ENCODE peak calls at places on chromosomes 13 and 19, in five cellular contexts. One of them, this sample, is unnamed.

GRCh38 chr19:2767688-2768087 is 15.4 kb downstream of the SGTA start:
- DNase-seq in PC-3: no peak
- DNase-seq in fibroblast of lung: no peak
- DNase-seq in HepG2: no peak
- DNase-seq in endothelial cell of umbilical vein: no peak
- DNase-seq in this sample: no peak

GRCh38 chr19:1992759-1993260 is 22.7 kb downstream of the BTBD2 start:
- DNase-seq in fibroblast of lung: no peak
- DNase-seq in endothelial cell of umbilical vein: no peak
- DNase-seq in PC-3: peak; percentile 13
- DNase-seq in HepG2: no peak
- DNase-seq in this sample: peak; percentile 37

GRCh38 chr13:53010374-53011105 is 18.1 kb upstream of the OLFM4 start:
- DNase-seq in endothelial cell of umbilical vein: no peak
- DNase-seq in fibroblast of lung: no peak
- DNase-seq in HepG2: peak; percentile 4
- DNase-seq in PC-3: peak; percentile 35
- DNase-seq in this sample: no peak

GRCh38 chr19:11361037-11361770 is 6.0 kb downstream of the PLPPR2 start:
- DNase-seq in PC-3: no peak
- DNase-seq in fibroblast of lung: no peak
- DNase-seq in endothelial cell of umbilical vein: no peak
- DNase-seq in HepG2: no peak
- DNase-seq in this sample: no peak

GRCh38 chr13:75550159-75550567 is 572 bp downstream of the UCHL3 start:
- DNase-seq in PC-3: peak; percentile 75
- DNase-seq in endothelial cell of umbilical vein: peak; percentile 67
- DNase-seq in fibroblast of lung: peak; percentile 57
- DNase-seq in HepG2: peak; percentile 52
- DNase-seq in this sample: peak; percentile 19

GRCh38 chr13:40479196-40479845 is 187.1 kb downstream of the FOXO1 start:
- DNase-seq in PC-3: no peak
- DNase-seq in HepG2: no peak
- DNase-seq in endothelial cell of umbilical vein: no peak
- DNase-seq in fibroblast of lung: no peak
- DNase-seq in this sample: no peak

GRCh38 chr19:33422369-33423180 is 49.1 kb downstream of the CEBPG start:
- DNase-seq in PC-3: no peak
- DNase-seq in fibroblast of lung: no peak
- DNase-seq in HepG2: no peak
- DNase-seq in endothelial cell of umbilical vein: no peak
- DNase-seq in this sample: no peak

GRCh38 chr13:45063261-45063870 is 56.9 kb upstream of the GTF2F2 start:
- DNase-seq in PC-3: no peak
- DNase-seq in HepG2: no peak
- DNase-seq in endothelial cell of umbilical vein: no peak
- DNase-seq in fibroblast of lung: peak; percentile 69
- DNase-seq in this sample: no peak

GRCh38 chr13:113552079-113552478 is 32.5 kb upstream of the TFDP1 start:
- DNase-seq in PC-3: no peak
- DNase-seq in fibroblast of lung: no peak
- DNase-seq in HepG2: no peak
- DNase-seq in endothelial cell of umbilical vein: no peak
- DNase-seq in this sample: no peak

GRCh38 chr19:664913-665443 is 2.0 kb upstream of the RNF126 start:
- DNase-seq in HepG2: peak; percentile 74
- DNase-seq in endothelial cell of umbilical vein: peak; percentile 83
- DNase-seq in fibroblast of lung: peak; percentile 71
- DNase-seq in PC-3: peak; percentile 82
- DNase-seq in this sample: peak; percentile 88

GRCh38 chr13:46355088-46355468 is 32.0 kb downstream of the RUBCNL start:
- DNase-seq in fibroblast of lung: no peak
- DNase-seq in endothelial cell of umbilical vein: no peak
- DNase-seq in PC-3: no peak
- DNase-seq in HepG2: no peak
- DNase-seq in this sample: no peak

GRCh38 chr13:97976551-97977375 is 23.3 kb downstream of the IPO5 start:
- DNase-seq in endothelial cell of umbilical vein: no peak
- DNase-seq in HepG2: no peak
- DNase-seq in PC-3: no peak
- DNase-seq in fibroblast of lung: no peak
- DNase-seq in this sample: no peak

GRCh38 chr13:29081697-29082440 is 261.7 kb downstream of the MTUS2 start:
- DNase-seq in endothelial cell of umbilical vein: no peak
- DNase-seq in fibroblast of lung: no peak
- DNase-seq in PC-3: no peak
- DNase-seq in HepG2: no peak
- DNase-seq in this sample: no peak

GRCh38 chr13:81540777-81541176 is 1199.9 kb upstream of the SPRY2 start:
- DNase-seq in PC-3: peak; percentile 3
- DNase-seq in HepG2: peak; percentile 1
- DNase-seq in fibroblast of lung: peak; percentile 4
- DNase-seq in endothelial cell of umbilical vein: no peak
- DNase-seq in this sample: no peak

GRCh38 chr13:112814905-112815585 is 125.2 kb downstream of the ATP11A start:
- DNase-seq in PC-3: peak; percentile 34
- DNase-seq in HepG2: no peak
- DNase-seq in endothelial cell of umbilical vein: peak; percentile 56
- DNase-seq in fibroblast of lung: no peak
- DNase-seq in this sample: no peak

GRCh38 chr19:20179946-20180345 is 12.9 kb downstream of the ZNF486 start:
- DNase-seq in HepG2: no peak
- DNase-seq in endothelial cell of umbilical vein: no peak
- DNase-seq in PC-3: no peak
- DNase-seq in fibroblast of lung: no peak
- DNase-seq in this sample: no peak
- TF ChIP-seq CTCF in HepG2: no peak
- TF ChIP-seq CTCF in endothelial cell of umbilical vein: no peak
- TF ChIP-seq CTCF in PC-3: no peak
- TF ChIP-seq CTCF in fibroblast of lung: no peak
- TF ChIP-seq CTCF in this sample: no peak

DNA sequence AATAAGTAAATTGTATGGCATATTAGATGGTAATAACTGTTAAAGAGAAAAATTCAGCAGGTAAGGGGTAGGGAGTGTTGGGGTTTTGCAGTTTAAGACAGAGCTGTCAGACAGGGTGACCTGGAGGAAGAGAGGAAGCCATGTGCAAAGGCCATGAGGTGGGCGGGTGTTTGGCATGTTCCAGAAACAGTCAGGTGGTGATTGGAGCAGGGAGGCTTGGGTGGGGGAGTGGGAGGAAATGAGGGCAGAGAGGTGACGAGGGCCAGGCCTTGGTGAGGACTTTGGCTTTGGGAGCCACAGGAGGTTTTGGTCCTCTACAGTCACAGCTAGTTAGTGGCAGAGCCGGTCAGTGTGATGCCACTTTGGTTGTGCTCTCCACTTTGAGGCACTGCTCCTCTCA is 20.1 kb downstream of the RYR1 start:
- DNase-seq in endothelial cell of umbilical vein: no peak
- DNase-seq in HepG2: no peak
- DNase-seq in fibroblast of lung: no peak
- DNase-seq in PC-3: no peak
- DNase-seq in this sample: no peak
- TF ChIP-seq EZH2 in endothelial cell of umbilical vein: no peak
- TF ChIP-seq EZH2 in HepG2: no peak
- TF ChIP-seq EZH2 in fibroblast of lung: no peak
- TF ChIP-seq EZH2 in PC-3: no peak
- TF ChIP-seq EZH2 in this sample: no peak

GRCh38 chr19:7860902-7861618 is 13.1 kb downstream of the PRR36 start:
- DNase-seq in fibroblast of lung: no peak
- DNase-seq in endothelial cell of umbilical vein: no peak
- DNase-seq in HepG2: no peak
- DNase-seq in PC-3: no peak
- DNase-seq in this sample: no peak

GRCh38 chr19:7861619-7862412 is 12.4 kb downstream of the PRR36 start:
- DNase-seq in fibroblast of lung: no peak
- DNase-seq in endothelial cell of umbilical vein: no peak
- DNase-seq in PC-3: no peak
- DNase-seq in HepG2: no peak
- DNase-seq in this sample: no peak

GRCh38 chr19:7863971-7864718 is 10.0 kb downstream of the PRR36 start:
- DNase-seq in HepG2: no peak
- DNase-seq in fibroblast of lung: no peak
- DNase-seq in endothelial cell of umbilical vein: no peak
- DNase-seq in PC-3: no peak
- DNase-seq in this sample: no peak

GRCh38 chr19:7863157-7863970 is 10.8 kb downstream of the PRR36 start:
- DNase-seq in HepG2: no peak
- DNase-seq in PC-3: no peak
- DNase-seq in fibroblast of lung: no peak
- DNase-seq in endothelial cell of umbilical vein: no peak
- DNase-seq in this sample: no peak

DNA sequence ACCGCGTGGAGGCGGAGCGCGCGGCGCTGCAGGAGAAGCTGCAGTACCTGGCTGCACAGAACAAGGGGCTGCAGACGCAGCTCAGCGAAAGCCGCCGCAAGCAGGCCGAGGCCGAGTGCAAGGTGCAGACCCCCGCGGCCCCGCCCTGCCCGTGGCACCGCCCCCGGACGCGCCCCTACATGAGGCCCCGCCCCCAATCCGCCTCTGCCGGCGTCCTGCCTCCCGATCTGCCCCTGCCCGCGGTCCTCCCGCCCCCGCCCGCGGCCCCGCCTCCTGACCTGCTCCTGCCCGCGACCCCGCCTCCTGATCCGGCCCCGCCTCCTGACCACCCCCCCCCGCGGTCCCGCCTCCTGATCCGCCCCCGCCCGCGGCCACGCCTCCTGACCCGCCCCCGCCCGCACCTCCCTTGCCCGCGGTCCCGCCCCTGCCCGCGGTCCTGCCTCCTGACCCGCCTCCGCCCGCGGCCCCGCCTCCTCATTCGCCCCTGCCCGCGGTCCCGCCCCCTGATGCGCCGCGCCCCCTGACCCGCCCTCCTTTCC is 11.7 kb downstream of the PRR36 start:
- DNase-seq in endothelial cell of umbilical vein: peak; percentile 49
- DNase-seq in PC-3: no peak
- DNase-seq in HepG2: no peak
- DNase-seq in fibroblast of lung: peak; percentile 52
- DNase-seq in this sample: peak; percentile 18
- H2AFZ ChIP-seq in endothelial cell of umbilical vein: peak overlapping the region; percentile 31
- H2AFZ ChIP-seq in PC-3: no peak overlapping the region
- H2AFZ ChIP-seq in HepG2: no peak overlapping the region
- H2AFZ ChIP-seq in fibroblast of lung: no peak overlapping the region
- H2AFZ ChIP-seq in this sample: no peak overlapping the region

GRCh38 chr19:40908981-40909380 is 26.9 kb upstream of the CYP2A7 start:
- DNase-seq in fibroblast of lung: no peak
- DNase-seq in endothelial cell of umbilical vein: peak; percentile 49
- DNase-seq in HepG2: no peak
- DNase-seq in PC-3: peak; percentile 58
- DNase-seq in this sample: no peak
- TF ChIP-seq CTCF in fibroblast of lung: peak; percentile 16
- TF ChIP-seq CTCF in endothelial cell of umbilical vein: peak; percentile 65
- TF ChIP-seq CTCF in HepG2: peak; percentile 27
- TF ChIP-seq CTCF in PC-3: peak; percentile 66
- TF ChIP-seq CTCF in this sample: no peak

GRCh38 chr19:45955905-45956608 is 17.6 kb downstream of the NOVA2 start:
- DNase-seq in fibroblast of lung: no peak
- DNase-seq in PC-3: peak; percentile 85
- DNase-seq in HepG2: peak; percentile 38
- DNase-seq in endothelial cell of umbilical vein: peak; percentile 99
- DNase-seq in this sample: no peak

GRCh38 chr19:45953676-45954075 is 20.0 kb downstream of the NOVA2 start:
- DNase-seq in HepG2: no peak
- DNase-seq in PC-3: peak; percentile 29
- DNase-seq in endothelial cell of umbilical vein: no peak
- DNase-seq in fibroblast of lung: no peak
- DNase-seq in this sample: no peak

GRCh38 chr19:45954132-45954531 is 19.5 kb downstream of the NOVA2 start:
- DNase-seq in PC-3: no peak
- DNase-seq in endothelial cell of umbilical vein: no peak
- DNase-seq in HepG2: no peak
- DNase-seq in fibroblast of lung: no peak
- DNase-seq in this sample: no peak

GRCh38 chr19:45952691-45953505 is 20.8 kb downstream of the NOVA2 start:
- DNase-seq in fibroblast of lung: peak; percentile 51
- DNase-seq in HepG2: no peak
- DNase-seq in PC-3: peak; percentile 42
- DNase-seq in endothelial cell of umbilical vein: no peak
- DNase-seq in this sample: peak; percentile 44

GRCh38 chr19:45952341-45952690 is 21.3 kb downstream of the NOVA2 start:
- DNase-seq in fibroblast of lung: no peak
- DNase-seq in endothelial cell of umbilical vein: no peak
- DNase-seq in HepG2: no peak
- DNase-seq in PC-3: no peak
- DNase-seq in this sample: no peak
- TF ChIP-seq EZH2 in fibroblast of lung: no peak
- TF ChIP-seq EZH2 in endothelial cell of umbilical vein: no peak
- TF ChIP-seq EZH2 in HepG2: no peak
- TF ChIP-seq EZH2 in PC-3: no peak
- TF ChIP-seq EZH2 in this sample: no peak

GRCh38 chr19:55605637-55606470 is at the start of gene ZNF865:
- DNase-seq in PC-3: peak; percentile 92
- DNase-seq in endothelial cell of umbilical vein: peak; percentile 87
- DNase-seq in HepG2: peak; percentile 72
- DNase-seq in fibroblast of lung: peak; percentile 84
- DNase-seq in this sample: peak; percentile 77
- H2AFZ ChIP-seq in PC-3: peak within 1 kb of the TSS; percentile 68
- H2AFZ ChIP-seq in endothelial cell of umbilical vein: peak within 1 kb of the TSS; percentile 72
- H2AFZ ChIP-seq in HepG2: no peak within 1 kb of the TSS
- H2AFZ ChIP-seq in fibroblast of lung: peak within 1 kb of the TSS; percentile 12
- H2AFZ ChIP-seq in this sample: peak within 1 kb of the TSS; percentile 82

This sample was measured in DND-41.